ENCODE peak calls at places on chromosomes 5 and 9, in ten cellular contexts. J, G, E, W, S, X, T, N, V and M are unnamed samples.
A peak's percentile ranks its signal among the peaks of the same experiment; 100 is the strongest.

GRCh38 chr5:91486638-91487037 is 103.5 kb upstream of the ARRDC3 start:
- DNase-seq in T (no peak), S (no peak), E (no peak), J (peak; percentile 20), V (peak; percentile 1), N (no peak), G (no peak), W (no peak), X (no peak), M (peak; percentile 15)

GRCh38 chr9:116464987-116465571 is 222.0 kb upstream of the TRIM32 start:
- DNase-seq in T (no peak), W (no peak), S (no peak), V (no peak), E (no peak), J (no peak), G (no peak), X (no peak), N (no peak), M (no peak)

GRCh38 chr9:5062631-5063030 is 77.6 kb downstream of the JAK2 start:
- DNase-seq in S (no peak), X (no peak), W (no peak), J (no peak), E (no peak), N (no peak), T (no peak), V (no peak), G (no peak), M (no peak)

GRCh38 chr5:151383011-151383410 is 35.7 kb upstream of the SLC36A2 start:
- DNase-seq in N (no peak), T (no peak), G (no peak), E (no peak), V (no peak), J (no peak), X (no peak), W (no peak), S (no peak), M (no peak)

GRCh38 chr9:111438576-111439235 is 45.5 kb downstream of the ECPAS start:
- DNase-seq in N (no peak), S (no peak), V (no peak), X (no peak), E (no peak), G (peak; percentile 78), J (no peak), W (no peak), T (no peak), M (peak; percentile 39)

GRCh38 chr5:39080168-39080567 is 6.0 kb upstream of the RICTOR start:
- DNase-seq in J (no peak), V (no peak), G (no peak), E (no peak), X (no peak), W (no peak), S (no peak), T (no peak), N (no peak), M (no peak)

GRCh38 chr5:2985718-2986117 is 234.2 kb upstream of the IRX2 start:
- DNase-seq in W (no peak), T (no peak), E (no peak), J (no peak), S (no peak), N (no peak), X (no peak), G (no peak), V (no peak), M (no peak)

GRCh38 chr9:80932947-80933346 is 756.4 kb downstream of the TLE1 start:
- DNase-seq in W (no peak), G (no peak), S (no peak), X (no peak), N (no peak), J (no peak), T (no peak), V (no peak), E (no peak), M (no peak)